ENCODE peak calls at places on chromosome 7, in ten cellular contexts. I, P, Y, S, Z, G, L, O, B and A are unnamed samples. For H3K4me1, the result is how much of the 10 kb centered on the place peaks cover.

GRCh38 chr7:77246031-77246430 is 46.4 kb upstream of the FGL2 start:
- DNase-seq in L (no peak), G (no peak), O (no peak), B (no peak), S (no peak), I (no peak), P (no peak), Z (no peak), Y (no peak), A (no peak)

GRCh38 chr7:55483061-55483460 is 89.2 kb downstream of the VOPP1 start:
- DNase-seq in L (no peak), O (no peak), Z (no peak), B (no peak), S (no peak), I (no peak), Y (no peak), G (no peak), P (no peak), A (no peak)

GRCh38 chr7:134660242-134660785 is 13.7 kb downstream of the BPGM start:
- DNase-seq in B (no peak), Z (no peak), O (peak), L (no peak), G (peak), Y (no peak), S (no peak), I (no peak), P (no peak), A (no peak)

GRCh38 chr7:152761116-152761748 is 1.7 kb downstream of the ACTR3B start:
- DNase-seq in I (no peak), Y (no peak), L (peak), O (peak), P (no peak), Z (no peak), G (peak), B (no peak), S (no peak), A (no peak)

GRCh38 chr7:74092321-74092963 is 8.8 kb downstream of the LIMK1 start:
- DNase-seq in B (no peak), P (no peak), S (peak), Z (no peak), O (no peak), I (no peak), L (no peak), G (no peak), Y (no peak), A (no peak)

GRCh38 chr7:24755541-24756416 is 1.5 kb downstream of the GSDME start:
- DNase-seq in G (peak), Z (no peak), B (no peak), S (no peak), P (no peak), L (peak), I (no peak), Y (no peak), O (peak), A (no peak)

GRCh38 chr7:42082144-42082543 is 154.9 kb downstream of the GLI3 start:
- DNase-seq in Y (no peak), I (no peak), P (no peak), L (no peak), Z (no peak), B (no peak), S (no peak), G (peak), O (peak), A (no peak)

GRCh38 chr7:22935269-22935668 is 78.7 kb downstream of the HYCC1 start:
- DNase-seq in L (no peak), G (no peak), Z (no peak), Y (no peak), S (no peak), B (no peak), P (no peak), I (no peak), O (peak), A (no peak)

GRCh38 chr7:5436003-5436678 is 12.5 kb upstream of the TNRC18 start:
- DNase-seq in Z (no peak), S (no peak), L (no peak), O (no peak), P (no peak), Y (no peak), I (no peak), B (no peak), G (no peak), A (no peak)

GRCh38 chr7:101853684-101854083 is 36.3 kb downstream of the CUX1 start:
- DNase-seq in B (no peak), L (no peak), G (no peak), S (no peak), I (no peak), O (no peak), P (no peak), Y (no peak), Z (no peak), A (no peak)

GRCh38 chr7:24152356-24152755 is 131.6 kb upstream of the NPY start:
- DNase-seq in Z (no peak), O (no peak), Y (no peak), S (no peak), G (no peak), I (no peak), L (peak), P (no peak), B (no peak), A (no peak)

GRCh38 chr7:1501487-1502270 is 2.5 kb downstream of the INTS1 start:
- DNase-seq in B (no peak), Y (no peak), L (no peak), S (no peak), I (no peak), G (no peak), O (no peak), Z (no peak), P (no peak), A (no peak)

GRCh38 chr7:47763063-47763974 is 181.4 kb upstream of the TNS3 start:
- DNase-seq in O (peak), I (no peak), P (peak), S (no peak), B (no peak), Y (no peak), L (peak), G (peak), Z (peak), A (no peak)

GRCh38 chr7:73701357-73701995 is 18.0 kb downstream of the STX1A start:
- DNase-seq in L (peak), I (peak), S (no peak), O (peak), P (peak), B (no peak), G (peak), Y (no peak), Z (no peak), A (no peak)

GRCh38 chr7:149005427-149006344 is 22.6 kb downstream of the PDIA4 start:
- DNase-seq in Y (peak), L (peak), Z (peak), O (peak), B (peak), I (peak), P (peak), S (peak), G (peak), A (peak)

GRCh38 chr7:75688200-75689136 is 50.3 kb downstream of the HIP1 start:
- DNase-seq in L (no peak), B (peak), G (no peak), Z (no peak), O (no peak), I (peak), Y (peak), P (no peak), S (no peak), A (no peak)

GRCh38 chr7:7562736-7563135 is 3.9 kb upstream of the MIOS start:
- DNase-seq in Y (no peak), L (no peak), I (no peak), S (no peak), P (no peak), Z (no peak), O (no peak), B (no peak), G (peak), A (no peak)

GRCh38 chr7:1270181-1270580 is 37.5 kb downstream of the UNCX start:
- DNase-seq in Z (no peak), B (peak), G (no peak), O (no peak), S (peak), P (no peak), I (no peak), L (no peak), Y (no peak), A (no peak)

GRCh38 chr7:80593869-80594587 is 44.4 kb upstream of the CD36 start:
- DNase-seq in O (peak), S (peak), B (no peak), I (peak), L (no peak), G (no peak), P (no peak), Z (no peak), Y (no peak), A (peak)

GRCh38 chr7:45162943-45163691 is 5.5 kb downstream of the RAMP3 start:
- DNase-seq in Y (no peak), S (peak), O (no peak), Z (no peak), G (no peak), P (no peak), B (peak), I (no peak), L (no peak), A (no peak)

GRCh38 chr7:151008143-151008510 is 16.2 kb downstream of the ATG9B start:
- DNase-seq in I (no peak), Y (no peak), P (no peak), Z (no peak), B (no peak), S (no peak), L (no peak), O (no peak), G (no peak), A (no peak)

DNA sequence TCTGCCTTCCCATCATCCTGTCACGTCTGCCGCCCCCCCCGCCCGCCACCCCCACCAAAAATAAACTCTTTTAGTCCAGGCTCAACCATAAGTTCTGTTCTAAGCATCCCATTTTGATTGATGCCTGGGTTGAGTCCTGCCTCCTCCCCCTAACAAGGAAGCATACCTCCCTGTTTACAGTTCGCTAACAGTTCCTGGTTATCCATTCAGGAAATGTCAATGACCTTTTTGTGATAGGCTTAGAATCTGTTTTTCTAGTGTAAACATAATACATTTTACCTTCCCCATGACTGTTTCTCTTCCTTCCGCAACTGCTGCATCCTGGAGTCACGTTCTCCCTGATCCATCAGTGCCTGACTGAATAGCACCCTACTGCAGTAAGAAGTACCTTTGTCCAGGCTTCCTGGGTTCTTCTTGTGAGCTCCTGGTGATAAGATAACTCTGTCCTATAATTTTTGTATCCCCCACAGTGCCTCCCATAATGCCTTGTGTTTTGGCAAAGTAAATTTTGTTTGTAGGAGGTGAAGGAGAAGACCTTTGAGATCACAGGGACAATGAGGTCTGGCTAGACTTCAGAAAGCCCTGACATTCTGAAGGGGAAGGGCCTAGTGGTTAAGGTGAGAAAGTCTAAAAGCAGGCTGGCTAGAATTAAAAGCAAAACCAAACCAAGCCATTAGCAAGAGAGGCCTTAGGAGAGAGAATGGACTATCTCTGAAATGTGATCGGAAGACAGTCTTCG is 7.3 kb downstream of the AGFG2 start:
- DNase-seq in G (peak), Y (peak), P (no peak), B (no peak), O (no peak), S (no peak), I (peak), Z (no peak), L (peak), A (no peak)
- H3K4me1 ChIP-seq in G (under half), Y (under half), P (half or more), B (half or more), O (under half), S (half or more), I (half or more), Z (half or more), L (under half), A (half or more)

GRCh38 chr7:155803418-155804376 is 8.6 kb downstream of the SHH start:
- DNase-seq in Z (no peak), P (no peak), S (peak), L (peak), G (peak), Y (no peak), O (no peak), B (peak), I (no peak), A (peak)
- TF ChIP-seq CTCF in Z (no peak), P (no peak), S (no peak), L (no peak), G (no peak), Y (no peak), O (no peak), B (no peak), I (no peak), A (no peak)

DNA sequence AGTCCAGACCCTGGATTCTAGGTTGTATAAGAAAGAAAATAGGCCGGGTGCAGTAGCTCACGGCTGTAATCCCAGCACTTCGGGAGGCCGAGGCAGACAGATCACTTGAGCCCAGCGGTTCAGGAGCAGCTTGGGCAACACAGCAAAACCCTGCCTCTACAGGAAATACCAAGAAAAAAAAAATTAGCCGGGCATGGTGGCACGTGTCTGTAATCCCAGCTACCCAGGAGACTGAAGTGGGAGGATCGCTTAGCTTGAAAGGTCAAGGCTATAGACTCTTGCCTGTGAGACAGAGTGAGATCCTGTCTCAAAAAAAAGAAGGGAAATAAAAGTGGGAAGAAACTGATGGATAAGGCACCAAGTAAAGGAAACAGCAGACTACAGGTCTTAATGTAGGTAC is 287.9 kb upstream of the KLF14 start:
- DNase-seq in O (no peak), I (no peak), S (no peak), Z (no peak), B (no peak), L (no peak), Y (no peak), P (no peak), G (no peak), A (no peak)
- H3K4me1 ChIP-seq in O (under half), I (under half), S (under half), Z (under half), B (under half), L (under half), Y (under half), P (under half), G (under half), A (under half)

GRCh38 chr7:112515989-112516388 is 35.2 kb downstream of the LSMEM1 start:
- DNase-seq in B (no peak), S (no peak), Z (no peak), I (no peak), O (no peak), L (no peak), G (no peak), P (no peak), Y (no peak), A (no peak)
- TF ChIP-seq CTCF in B (no peak), S (no peak), Z (no peak), I (no peak), O (peak), L (peak), G (no peak), P (no peak), Y (no peak), A (no peak)

GRCh38 chr7:128831178-128831993 is 1.2 kb downstream of the FLNC start:
- DNase-seq in I (no peak), S (no peak), G (peak), Z (no peak), P (peak), L (peak), O (peak), B (no peak), Y (peak), A (no peak)

GRCh38 chr7:128833148-128833938 is 3.1 kb downstream of the FLNC start:
- DNase-seq in P (no peak), L (peak), S (no peak), Z (no peak), Y (peak), B (peak), O (peak), I (no peak), G (peak), A (peak)

GRCh38 chr7:128831994-128832879 is 2.0 kb downstream of the FLNC start:
- DNase-seq in Z (no peak), G (peak), Y (peak), B (no peak), S (no peak), O (peak), I (no peak), P (peak), L (peak), A (no peak)

GRCh38 chr7:128833939-128834310 is 3.7 kb downstream of the FLNC start:
- DNase-seq in B (no peak), L (peak), S (no peak), G (no peak), Y (no peak), O (no peak), Z (no peak), I (no peak), P (no peak), A (no peak)

GRCh38 chr7:128832880-128833147 is 2.6 kb downstream of the FLNC start:
- DNase-seq in G (no peak), B (no peak), Z (no peak), S (no peak), I (no peak), O (no peak), L (no peak), P (no peak), Y (no peak), A (no peak)
- H3K4me1 ChIP-seq in G (under half), B (under half), Z (under half), S (under half), I (under half), O (under half), L (under half), P (under half), Y (under half), A (under half)

GRCh38 chr7:121449304-121449703 is 53.2 kb upstream of the FAM3C start:
- DNase-seq in S (no peak), Z (no peak), P (no peak), L (peak), I (peak), G (no peak), O (no peak), Y (no peak), B (no peak), A (no peak)
- TF ChIP-seq CTCF in S (no peak), Z (no peak), P (peak), L (no peak), I (peak), G (peak), O (no peak), Y (no peak), B (no peak), A (no peak)

DNA sequence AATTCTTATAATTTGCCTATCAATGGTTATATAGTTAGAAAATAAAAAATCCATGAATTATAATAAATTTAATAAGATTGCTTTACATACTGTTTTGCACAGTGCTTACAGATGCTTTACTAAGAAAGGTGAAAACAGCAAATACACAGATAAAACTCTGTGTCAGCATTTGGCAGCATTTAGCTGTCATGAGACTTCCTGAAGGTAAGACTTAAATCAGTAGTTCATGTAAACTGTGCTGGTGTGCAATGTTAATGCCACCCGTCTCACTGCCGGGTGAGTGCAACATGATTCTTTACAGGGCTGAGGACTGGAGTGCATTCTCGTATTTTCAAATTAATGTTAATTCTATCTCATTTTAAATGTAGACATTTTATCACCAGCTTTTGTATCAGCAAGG is 326.2 kb upstream of the POT1 start:
- DNase-seq in S (no peak), B (no peak), Z (no peak), O (no peak), G (no peak), I (no peak), P (no peak), Y (no peak), L (peak), A (no peak)
- H3K4me1 ChIP-seq in S (under half), B (under half), Z (under half), O (under half), G (under half), I (under half), P (under half), Y (under half), L (under half), A (under half)

DNA sequence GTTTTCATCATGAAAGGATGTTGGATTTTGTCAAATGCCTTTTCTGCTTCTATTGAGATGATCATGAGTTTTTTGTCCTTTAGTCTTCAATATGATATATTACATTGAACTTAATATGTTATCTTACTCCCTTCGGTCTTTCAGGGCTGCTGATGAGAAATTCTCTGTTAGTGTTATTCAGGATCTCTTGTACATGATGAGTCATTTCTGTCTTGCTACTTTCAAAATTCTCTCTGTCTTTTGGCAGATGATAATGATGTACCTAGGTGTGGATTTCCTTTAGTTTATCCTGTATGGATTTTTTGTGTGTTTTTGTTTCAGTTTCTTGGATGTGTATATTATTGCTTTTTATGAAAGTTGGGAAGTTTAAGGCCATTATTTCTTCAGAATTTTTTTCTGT is 320.9 kb upstream of the NPSR1 start:
- DNase-seq in P (no peak), B (no peak), L (no peak), G (no peak), S (no peak), O (no peak), I (no peak), Y (no peak), Z (no peak), A (no peak)
- TF ChIP-seq CTCF in P (no peak), B (no peak), L (no peak), G (no peak), S (no peak), O (no peak), I (no peak), Y (no peak), Z (no peak), A (no peak)

GRCh38 chr7:116588641-116589594 is 64.1 kb downstream of the CAV1 start:
- DNase-seq in L (peak), I (no peak), G (peak), Z (no peak), O (peak), P (no peak), Y (no peak), B (no peak), S (no peak), A (no peak)
- H3K4me1 ChIP-seq in L (under half), I (under half), G (under half), Z (under half), O (under half), P (under half), Y (under half), B (under half), S (under half), A (under half)

GRCh38 chr7:11331128-11332102 is 357.7 kb downstream of the PHF14 start:
- DNase-seq in B (no peak), G (no peak), L (peak), I (no peak), Z (no peak), Y (no peak), S (no peak), O (no peak), P (no peak), A (no peak)
- TF ChIP-seq CTCF in B (no peak), G (no peak), L (peak), I (no peak), Z (no peak), Y (no peak), S (no peak), O (no peak), P (no peak), A (no peak)